ENCODE peak calls at places on chromosomes 5 and 9, in four cellular contexts. A is left lung, H is kidney epithelial cell, F is Calu3. B is an unnamed sample.

GRCh38 chr9:89006308-89006707 is 15.0 kb downstream of the S1PR3 start:
- DNase-seq in A (no peak), H (no peak), F (no peak), B (peak)

GRCh38 chr5:53019320-53019719 is 30.2 kb downstream of the ITGA2 start:
- DNase-seq in A (no peak), H (no peak), F (peak), B (peak)

GRCh38 chr9:105243015-105243686 is 1.3 kb upstream of the SLC44A1 start:
- DNase-seq in A (no peak), H (peak), F (no peak), B (no peak)

GRCh38 chr5:73378070-73378469 is 70.5 kb downstream of the FOXD1 start:
- DNase-seq in A (no peak), H (no peak), F (no peak), B (no peak)

GRCh38 chr9:13427587-13427986 is 148.1 kb upstream of the MPDZ start:
- DNase-seq in A (no peak), H (no peak), F (no peak), B (peak)

GRCh38 chr9:17900604-17901003 is 321.7 kb downstream of the SH3GL2 start:
- DNase-seq in A (no peak), H (no peak), F (no peak), B (no peak)

GRCh38 chr5:77623341-77623740 is 15.2 kb downstream of the OTP start:
- DNase-seq in A (no peak), H (no peak), F (no peak), B (no peak)

GRCh38 chr5:172593306-172593705 is 47.8 kb upstream of the NEURL1B start:
- DNase-seq in A (no peak), H (no peak), F (no peak), B (no peak)

GRCh38 chr9:111974092-111974681 is 77.6 kb downstream of the UGCG start:
- DNase-seq in A (no peak), H (no peak), F (peak), B (peak)

GRCh38 chr5:146965781-146966659 is 87.5 kb upstream of the PPP2R2B start:
- DNase-seq in A (no peak), H (peak), F (peak), B (peak)

GRCh38 chr5:109553826-109554225 is 135.9 kb upstream of the MAN2A1 start:
- DNase-seq in A (no peak), H (no peak), F (no peak), B (no peak)

GRCh38 chr9:127189628-127190027 is 67.2 kb upstream of the ANGPTL2 start:
- DNase-seq in A (no peak), H (no peak), F (no peak), B (no peak)

GRCh38 chr9:121153642-121154041 is 48.0 kb downstream of the RAB14 start:
- DNase-seq in A (no peak), H (no peak), F (no peak), B (no peak)

GRCh38 chr5:128082551-128083032 is 974 bp upstream of the SLC12A2 start:
- DNase-seq in A (no peak), H (no peak), F (no peak), B (no peak)

GRCh38 chr9:18424132-18424531 is 49.8 kb upstream of the ADAMTSL1 start:
- DNase-seq in A (no peak), H (no peak), F (no peak), B (peak)

GRCh38 chr9:14071484-14071883 is 242.5 kb downstream of the NFIB start:
- DNase-seq in A (no peak), H (no peak), F (no peak), B (no peak)

GRCh38 chr5:180908400-180908799 is 9.4 kb downstream of the BTNL8 start:
- DNase-seq in A (no peak), H (no peak), F (no peak), B (no peak)

GRCh38 chr5:142661957-142662356 is 23.9 kb downstream of the FGF1 start:
- DNase-seq in A (no peak), H (no peak), F (no peak), B (no peak)

GRCh38 chr5:140293091-140293996 is 9.6 kb downstream of the PFDN1 start:
- DNase-seq in A (no peak), H (no peak), F (no peak), B (peak)

GRCh38 chr9:109052416-109052815 is 39.1 kb upstream of the CTNNAL1 start:
- DNase-seq in A (no peak), H (no peak), F (no peak), B (peak)

GRCh38 chr5:102700126-102700851 is 54.8 kb upstream of the PAM start:
- DNase-seq in A (no peak), H (no peak), F (no peak), B (no peak)

GRCh38 chr9:84793251-84793650 is 123.7 kb downstream of the NTRK2 start:
- DNase-seq in A (no peak), H (no peak), F (no peak), B (no peak)

GRCh38 chr5:67350185-67350584 is 153.6 kb upstream of the CD180 start:
- DNase-seq in A (no peak), H (no peak), F (no peak), B (no peak)

GRCh38 chr5:6780802-6781391 is 67.7 kb downstream of the TENT4A start:
- DNase-seq in A (no peak), H (no peak), F (no peak), B (no peak)

GRCh38 chr5:132981288-132981687 is 17.9 kb upstream of the AFF4 start:
- DNase-seq in A (no peak), H (no peak), F (no peak), B (no peak)

GRCh38 chr5:129496410-129496809 is 36.3 kb downstream of the ADAMTS19 start:
- DNase-seq in A (no peak), H (no peak), F (no peak), B (no peak)

GRCh38 chr9:112334319-112334828 is 955 bp upstream of the PTBP3 start:
- DNase-seq in A (peak), H (no peak), F (no peak), B (no peak)

GRCh38 chr5:108144332-108144731 is 237.6 kb downstream of the FBXL17 start:
- DNase-seq in A (no peak), H (no peak), F (no peak), B (no peak)

GRCh38 chr5:38162625-38163024 is 95.7 kb upstream of the EGFLAM start:
- DNase-seq in A (no peak), H (no peak), F (no peak), B (no peak)

GRCh38 chr9:18976368-18977238 is 56.4 kb downstream of the SAXO1 start:
- DNase-seq in A (no peak), H (peak), F (no peak), B (no peak)

GRCh38 chr5:123943136-123943535 is 431.2 kb downstream of the CSNK1G3 start:
- DNase-seq in A (no peak), H (no peak), F (no peak), B (no peak)

GRCh38 chr9:133104718-133105460 is 16.2 kb downstream of the RALGDS start:
- DNase-seq in A (peak), H (no peak), F (no peak), B (no peak)

GRCh38 chr9:77985996-77986395 is 45.6 kb downstream of the GNAQ start:
- DNase-seq in A (no peak), H (no peak), F (no peak), B (no peak)

GRCh38 chr5:131824631-131825030 is 27.8 kb upstream of the FNIP1 start:
- DNase-seq in A (no peak), H (no peak), F (no peak), B (no peak)

GRCh38 chr5:131821221-131821620 is 24.4 kb upstream of the FNIP1 start:
- DNase-seq in A (no peak), H (no peak), F (no peak), B (no peak)

DNA sequence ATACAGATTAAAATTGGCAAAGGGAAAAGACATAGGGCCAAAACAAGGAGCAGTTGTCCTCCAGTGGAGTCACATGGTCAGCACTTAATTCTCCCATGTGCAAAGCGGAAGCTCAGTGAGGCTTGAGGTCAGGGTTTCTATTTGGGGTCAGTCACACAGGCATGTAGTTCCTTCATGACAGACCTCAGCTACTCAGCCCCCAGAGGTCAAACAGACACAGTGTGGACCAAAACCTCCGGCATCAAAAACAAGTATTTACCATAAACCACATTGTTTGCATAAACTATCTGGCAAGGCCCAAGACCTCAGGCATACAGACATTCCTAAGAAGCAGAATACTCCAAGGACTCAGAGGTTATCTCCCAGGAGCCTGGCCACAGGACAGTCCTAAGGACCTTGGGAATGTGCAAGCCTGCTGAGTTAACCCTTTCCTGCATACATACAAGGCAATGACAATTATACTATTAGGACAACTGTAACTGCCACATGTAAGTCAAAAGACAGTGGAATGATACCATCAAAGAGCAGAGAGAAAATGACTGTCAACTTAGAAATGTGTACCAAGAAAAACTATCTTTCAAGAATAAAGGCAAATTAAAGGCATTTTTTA is 28.7 kb upstream of the FNIP1 start:
- DNase-seq in A (no peak), H (no peak), F (no peak), B (peak)
- TF ChIP-seq CTCF in A (no peak), H (no peak), F (no peak), B (no peak)

GRCh38 chr9:35760651-35761050 is 6.6 kb upstream of the MSMP start:
- DNase-seq in A (no peak), H (no peak), F (peak), B (no peak)

GRCh38 chr9:35758475-35759050 is 4.5 kb upstream of the MSMP start:
- DNase-seq in A (no peak), H (no peak), F (no peak), B (peak)

GRCh38 chr9:35757527-35758275 is 3.6 kb upstream of the MSMP start:
- DNase-seq in A (no peak), H (no peak), F (no peak), B (no peak)

GRCh38 chr9:35756743-35757526 is 2.9 kb upstream of the MSMP start:
- DNase-seq in A (peak), H (no peak), F (peak), B (peak)

DNA sequence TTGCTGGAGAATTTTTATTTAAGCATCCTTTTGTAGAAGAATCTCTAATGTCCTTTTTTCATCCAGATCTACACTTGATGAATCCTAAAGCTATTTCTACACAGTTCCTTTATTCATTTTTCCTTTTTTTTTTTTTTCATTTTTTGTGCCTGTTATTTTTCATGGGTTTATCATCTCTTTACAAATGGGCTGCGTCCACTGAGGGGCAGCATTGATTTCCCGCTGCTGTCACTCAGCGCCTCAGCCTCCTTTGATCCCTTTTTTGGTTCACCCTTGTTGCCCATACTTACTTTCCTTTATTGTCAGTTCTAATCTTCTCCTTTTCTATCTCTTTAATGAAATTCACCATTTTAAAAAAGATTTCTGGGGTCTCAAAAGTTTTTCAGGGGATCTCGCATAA is 5.7 kb upstream of the MSMP start:
- DNase-seq in A (no peak), H (no peak), F (no peak), B (no peak)
- TF ChIP-seq CTCF in A (no peak), H (no peak), F (no peak), B (no peak)

GRCh38 chr5:116032094-116032517 is at the start of gene ARL14EPL:
- DNase-seq in A (peak), H (peak), F (peak), B (peak)
- TF ChIP-seq CTCF in A (no peak), H (no peak), F (no peak), B (peak)

GRCh38 chr9:4079346-4079745 is 220.5 kb downstream of the GLIS3 start:
- DNase-seq in A (no peak), H (no peak), F (no peak), B (no peak)

GRCh38 chr9:4081549-4081895 is 218.3 kb downstream of the GLIS3 start:
- DNase-seq in A (no peak), H (no peak), F (no peak), B (no peak)

GRCh38 chr9:4079906-4080305 is 220.0 kb downstream of the GLIS3 start:
- DNase-seq in A (no peak), H (no peak), F (no peak), B (no peak)

GRCh38 chr9:4080889-4081548 is 218.8 kb downstream of the GLIS3 start:
- DNase-seq in A (no peak), H (no peak), F (no peak), B (no peak)

DNA sequence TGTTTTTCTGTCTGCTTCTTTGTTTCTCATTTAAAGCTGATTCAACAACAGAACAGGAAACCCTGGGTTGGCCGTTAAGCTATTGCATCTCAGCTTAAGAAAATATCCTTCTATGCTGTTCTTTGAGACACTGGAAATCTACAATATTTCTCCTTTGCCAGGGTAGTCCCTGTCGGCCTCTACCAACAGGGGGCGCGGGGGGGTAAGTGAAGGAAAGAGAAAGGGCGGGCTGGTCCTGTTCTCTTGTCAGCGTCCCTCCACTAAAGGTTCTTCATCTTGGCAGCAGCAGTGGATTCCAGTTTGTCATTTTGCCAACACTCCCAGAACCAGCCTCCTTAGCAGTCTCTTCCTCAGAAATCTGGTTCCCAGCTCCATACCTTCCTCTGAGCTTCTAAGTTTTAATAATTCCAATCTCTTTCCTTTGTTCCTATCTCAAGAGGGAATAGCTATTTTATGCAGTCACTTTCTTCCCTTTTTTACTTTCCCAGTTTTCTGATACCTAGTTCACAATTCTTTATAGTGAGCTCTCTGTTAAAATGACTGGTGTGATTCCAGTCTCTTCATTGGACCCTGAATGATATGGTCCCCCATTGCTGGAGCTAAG is 222.3 kb downstream of the GLIS3 start:
- DNase-seq in A (peak), H (no peak), F (peak), B (peak)
- TF ChIP-seq CTCF in A (peak), H (peak), F (peak), B (peak)

GRCh38 chr9:33498387-33498786 is 24.7 kb upstream of the NOL6 start:
- DNase-seq in A (no peak), H (no peak), F (no peak), B (no peak)
- TF ChIP-seq CTCF in A (peak), H (peak), F (no peak), B (peak)

DNA sequence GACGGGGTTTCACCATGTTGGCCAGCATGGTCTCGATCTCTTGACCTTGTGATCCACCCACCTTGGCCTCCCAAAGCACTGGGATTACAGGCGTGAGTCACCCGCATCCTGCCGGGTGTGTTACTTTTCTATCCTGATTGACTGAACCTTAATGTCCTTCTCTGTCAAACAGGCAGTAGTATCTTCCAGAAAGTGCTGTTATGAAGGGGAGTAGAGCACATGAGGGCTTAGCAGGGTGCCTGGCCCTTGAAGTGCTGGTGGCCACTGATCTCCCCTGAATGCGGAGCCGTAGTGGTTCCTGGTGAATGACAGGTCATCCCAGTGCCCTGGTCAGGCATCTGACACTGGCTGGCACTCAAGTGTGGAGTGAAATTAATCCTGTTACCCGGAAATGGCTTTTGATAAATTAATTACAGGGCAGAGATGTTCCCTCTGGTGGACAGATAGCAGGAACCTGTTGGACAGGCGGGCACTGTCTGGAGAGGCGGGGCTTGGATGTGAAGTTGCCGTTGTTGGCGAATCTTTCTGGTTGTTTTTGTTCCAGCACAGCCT is 28.4 kb downstream of the PRRC2B start:
- DNase-seq in A (no peak), H (no peak), F (peak), B (no peak)
- TF ChIP-seq CTCF in A (no peak), H (peak), F (no peak), B (no peak)